ENCODE peak calls at places on chromosomes 12 and 14, in five cellular contexts. S is neuronal stem cell, F is astrocyte, X is GM23248, N is mammary epithelial cell. L is an unnamed sample. For H3K36me3, the result is how much of the 10 kb centered on the place peaks cover.

GRCh38 chr14:80942158-80942738 is 710 bp upstream of the CEP128 start:
- DNase-seq in S (peak), F (no peak), X (no peak), N (peak), L (no peak)

GRCh38 chr14:77067632-77068514 is 30.2 kb upstream of the CIPC start:
- DNase-seq in S (peak), F (peak), X (peak), N (peak), L (peak)

GRCh38 chr14:75283162-75283883 is 4.7 kb downstream of the FOS start:
- DNase-seq in S (no peak), F (peak), X (peak), N (peak), L (peak)

GRCh38 chr12:5220835-5221234 is 177.2 kb downstream of the KCNA5 start:
- DNase-seq in S (no peak), F (peak), X (no peak), N (peak), L (no peak)

GRCh38 chr14:72518809-72519377 is 375.0 kb downstream of the DPF3 start:
- DNase-seq in S (no peak), F (peak), X (no peak), N (no peak), L (no peak)

GRCh38 chr14:106489112-106489881 is 962.9 kb downstream of the TMEM121 start:
- DNase-seq in S (no peak), F (no peak), X (no peak), N (no peak), L (no peak)

GRCh38 chr12:125683748-125684381 is 618.6 kb downstream of the AACS start:
- DNase-seq in S (peak), F (no peak), X (no peak), N (no peak), L (peak)

GRCh38 chr12:27525373-27525772 is 1.4 kb downstream of the PPFIBP1 start:
- DNase-seq in S (no peak), F (peak), X (peak), N (peak), L (peak)

GRCh38 chr12:13436696-13437391 is 240.3 kb downstream of the EMP1 start:
- DNase-seq in S (no peak), F (peak), X (peak), N (peak), L (no peak)

DNA sequence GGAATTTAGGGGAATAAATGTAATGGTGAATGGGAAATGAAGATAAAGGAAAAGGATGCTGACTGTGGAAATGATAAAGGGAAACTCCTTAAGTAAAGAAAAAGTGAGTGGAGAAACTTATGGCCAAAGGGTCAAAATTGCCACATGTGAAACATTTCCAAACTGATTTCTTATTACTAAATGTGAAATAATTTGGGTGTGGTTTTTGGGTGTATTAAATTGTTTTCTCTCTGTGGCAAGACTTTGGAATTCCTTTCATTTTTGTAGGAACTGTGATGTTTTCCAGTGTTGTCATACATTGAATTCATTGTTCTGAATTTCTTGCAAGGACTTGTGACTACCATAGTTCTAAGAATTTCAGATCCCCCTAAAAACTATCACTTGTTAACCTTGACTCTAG is 1891.5 kb upstream of the SEL1L start:
- DNase-seq in S (no peak), F (peak), X (peak), N (peak), L (no peak)
- H3K27ac ChIP-seq in S (no peak), F (no peak), X (peak), N (peak), L (no peak)

GRCh38 chr14:54572316-54572715 is 5.4 kb downstream of the SAMD4A start:
- DNase-seq in S (no peak), F (no peak), X (peak), N (peak), L (peak)

GRCh38 chr14:54568821-54569591 is 2.1 kb downstream of the SAMD4A start:
- DNase-seq in S (no peak), F (peak), X (peak), N (no peak), L (peak)

GRCh38 chr14:54570651-54571415 is 3.9 kb downstream of the SAMD4A start:
- DNase-seq in S (no peak), F (peak), X (peak), N (peak), L (no peak)

GRCh38 chr14:54567634-54568561 is 970 bp downstream of the SAMD4A start:
- DNase-seq in S (peak), F (peak), X (peak), N (peak), L (peak)

DNA sequence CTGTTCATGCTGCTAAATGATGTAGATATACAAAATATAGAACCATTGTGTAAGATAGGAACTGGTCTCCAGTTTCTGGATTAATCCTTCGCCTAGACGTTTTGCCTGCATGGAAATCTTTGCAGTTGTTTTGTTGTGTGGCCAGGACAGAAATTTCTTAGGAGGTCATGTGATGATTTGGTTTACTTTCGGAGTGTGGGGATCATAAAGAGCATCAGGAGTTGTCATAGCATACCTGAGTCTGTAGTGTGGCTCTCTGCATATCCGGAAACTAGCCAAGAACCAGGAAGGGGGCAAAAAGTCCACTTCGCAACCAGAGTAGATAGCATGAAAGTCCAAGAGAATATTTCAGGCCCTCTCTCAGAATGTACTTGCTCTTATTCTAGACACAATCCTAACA is 3.1 kb downstream of the SAMD4A start:
- DNase-seq in S (no peak), F (no peak), X (no peak), N (no peak), L (no peak)
- H3K9ac ChIP-seq in S (no peak), F (peak), X (peak), N (peak), L (no peak)

GRCh38 chr12:123597100-123597499 is 4.8 kb upstream of the DDX55 start:
- DNase-seq in S (no peak), F (no peak), X (no peak), N (no peak), L (no peak)
- H3K36me3 ChIP-seq in S (half or more), F (under half), X (under half), N (under half), L (under half)

GRCh38 chr12:51227962-51228361 is 10.1 kb upstream of the POU6F1 start:
- DNase-seq in S (no peak), F (no peak), X (no peak), N (no peak), L (no peak)
- H3K27ac ChIP-seq in S (no peak), F (no peak), X (no peak), N (no peak), L (no peak)

DNA sequence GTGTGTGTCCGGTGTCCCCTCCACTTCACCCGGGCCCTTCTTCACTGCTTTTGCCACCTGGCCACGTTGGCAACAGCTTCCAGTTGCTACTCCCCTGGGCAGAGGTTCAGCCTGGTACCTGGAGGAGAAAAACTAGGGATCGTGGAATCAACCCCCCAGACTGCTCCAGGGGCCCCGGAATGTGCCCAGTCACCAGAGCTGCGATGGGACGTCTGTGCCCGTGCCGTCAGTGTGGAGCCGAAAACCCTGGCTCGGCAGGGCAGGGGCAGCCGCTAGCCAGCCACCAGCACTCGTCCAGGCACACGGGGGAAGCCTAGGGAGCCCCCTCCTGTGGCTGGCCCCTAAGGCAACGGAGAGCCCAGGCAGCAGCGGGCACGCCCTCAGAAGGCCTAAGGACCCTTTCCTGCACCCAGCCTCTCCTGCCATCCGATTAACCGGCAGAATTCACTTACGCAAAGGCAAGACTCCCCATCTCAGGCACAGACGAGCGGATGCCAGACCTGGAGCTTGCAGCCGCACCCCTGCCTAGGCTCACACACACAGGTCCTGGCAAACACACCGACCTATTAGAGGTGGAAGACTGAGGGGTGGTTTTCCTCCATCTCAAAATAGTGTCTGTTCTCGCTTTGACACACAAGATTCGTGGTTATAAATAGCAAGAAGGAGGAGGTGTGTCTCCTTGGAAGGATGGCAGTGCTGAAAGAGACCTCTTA is 62.6 kb downstream of the FBXL14 start:
- DNase-seq in S (no peak), F (no peak), X (peak), N (no peak), L (no peak)
- H3K9ac ChIP-seq in S (peak), F (peak), X (peak), N (no peak), L (peak)